ENCODE peak calls at places on chromosomes 12 and 14, in six cellular contexts. P, C, O, E, M and B are unnamed samples.

GRCh38 chr14:22387776-22388241 is 201.2 kb downstream of the DAD1 start:
- DNase-seq in P (no peak), C (no peak), O (no peak), E (no peak), M (no peak), B (no peak)

GRCh38 chr14:26190644-26191043 is 407.2 kb downstream of the NOVA1 start:
- DNase-seq in P (peak; percentile 2), C (no peak), O (no peak), E (no peak), M (no peak), B (no peak)

GRCh38 chr12:91180577-91180976 is 2.0 kb downstream of the DCN start:
- DNase-seq in P (no peak), C (no peak), O (no peak), E (peak; percentile 33), M (no peak), B (no peak)

GRCh38 chr14:80636071-80636470 is 305.5 kb downstream of the CEP128 start:
- DNase-seq in P (no peak), C (no peak), O (no peak), E (no peak), M (no peak), B (no peak)

GRCh38 chr14:103496776-103497175 is 25.9 kb downstream of the CKB start:
- DNase-seq in P (peak; percentile 32), C (no peak), O (no peak), E (no peak), M (no peak), B (no peak)

GRCh38 chr12:109153711-109154434 is 37.5 kb downstream of the ACACB start:
- DNase-seq in P (no peak), C (no peak), O (peak; percentile 17), E (no peak), M (no peak), B (no peak)

GRCh38 chr12:2673966-2674810 is 120.6 kb upstream of the FKBP4 start:
- DNase-seq in P (no peak), C (no peak), O (no peak), E (no peak), M (no peak), B (no peak)

GRCh38 chr12:90859591-90859990 is 95.4 kb downstream of the CCER1 start:
- DNase-seq in P (no peak), C (no peak), O (no peak), E (no peak), M (no peak), B (no peak)

DNA sequence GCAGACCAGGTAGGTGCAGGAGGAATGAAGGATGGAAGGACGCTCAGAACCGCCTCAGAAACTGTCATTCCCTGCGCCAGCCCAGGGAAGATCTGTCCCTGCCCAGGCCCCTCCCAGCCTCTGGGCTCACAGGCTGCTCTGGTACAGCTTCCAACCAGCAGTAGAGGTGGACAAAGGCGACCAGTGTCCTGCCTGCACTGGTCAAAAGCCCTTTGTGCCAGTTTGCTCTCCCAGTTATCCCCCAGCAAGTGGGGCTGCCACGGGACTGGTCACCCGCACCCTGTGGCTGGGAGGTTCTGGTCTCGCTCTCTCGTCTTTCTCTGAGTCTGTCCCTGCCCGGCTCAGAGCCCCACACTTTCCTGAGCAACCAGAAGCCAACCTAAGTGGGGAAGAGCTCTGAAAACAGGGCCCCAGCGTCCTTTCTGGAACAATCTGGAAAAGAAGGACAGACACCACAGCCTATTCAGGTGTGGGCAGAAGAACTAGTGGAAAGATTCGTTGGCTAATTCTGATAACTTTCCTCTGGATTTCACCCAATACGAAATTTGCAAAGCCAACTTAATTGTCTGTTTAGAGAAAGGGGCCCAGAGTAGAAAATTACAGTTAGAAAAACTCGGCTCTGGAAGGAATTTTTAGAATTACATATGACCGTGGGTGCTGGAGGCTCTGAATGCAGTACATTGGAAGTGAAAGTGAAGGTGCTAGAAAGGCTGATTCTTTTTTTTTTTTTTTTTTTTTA is 21.7 kb downstream of the SNRNP35 start:
- DNase-seq in P (no peak), C (no peak), O (no peak), E (no peak), M (no peak), B (peak; percentile 94)
- H3K27ac ChIP-seq in P (no peak overlapping the region), C (peak overlapping the region; percentile 29), O (no peak overlapping the region), E (no peak overlapping the region), M (peak overlapping the region; percentile 93), B (peak overlapping the region; percentile 100)

DNA sequence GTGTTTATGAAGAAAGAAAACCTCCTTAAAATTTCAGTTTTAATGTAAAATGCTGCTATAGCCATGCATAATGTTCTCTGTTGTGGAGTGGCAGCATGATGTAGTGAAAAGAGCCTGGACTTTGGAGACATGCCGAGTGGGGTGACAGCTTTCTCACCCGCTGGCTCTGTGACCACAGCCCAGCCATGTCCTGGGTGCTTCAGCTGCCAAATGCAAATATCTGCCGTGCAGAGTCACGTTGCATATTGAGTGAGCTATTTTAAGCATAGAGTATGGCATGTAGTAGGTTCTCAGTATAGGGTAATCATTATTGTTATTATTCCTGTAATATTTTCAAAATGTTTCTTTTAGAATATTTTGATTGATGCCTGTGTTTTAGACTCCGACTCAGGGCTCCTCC is 15.5 kb upstream of the TCTN2 start:
- DNase-seq in P (no peak), C (peak; percentile 37), O (no peak), E (no peak), M (peak; percentile 55), B (no peak)
- H3K27ac ChIP-seq in P (no peak overlapping the region), C (no peak overlapping the region), O (no peak overlapping the region), E (no peak overlapping the region), M (peak overlapping the region; percentile 52), B (no peak overlapping the region)

DNA sequence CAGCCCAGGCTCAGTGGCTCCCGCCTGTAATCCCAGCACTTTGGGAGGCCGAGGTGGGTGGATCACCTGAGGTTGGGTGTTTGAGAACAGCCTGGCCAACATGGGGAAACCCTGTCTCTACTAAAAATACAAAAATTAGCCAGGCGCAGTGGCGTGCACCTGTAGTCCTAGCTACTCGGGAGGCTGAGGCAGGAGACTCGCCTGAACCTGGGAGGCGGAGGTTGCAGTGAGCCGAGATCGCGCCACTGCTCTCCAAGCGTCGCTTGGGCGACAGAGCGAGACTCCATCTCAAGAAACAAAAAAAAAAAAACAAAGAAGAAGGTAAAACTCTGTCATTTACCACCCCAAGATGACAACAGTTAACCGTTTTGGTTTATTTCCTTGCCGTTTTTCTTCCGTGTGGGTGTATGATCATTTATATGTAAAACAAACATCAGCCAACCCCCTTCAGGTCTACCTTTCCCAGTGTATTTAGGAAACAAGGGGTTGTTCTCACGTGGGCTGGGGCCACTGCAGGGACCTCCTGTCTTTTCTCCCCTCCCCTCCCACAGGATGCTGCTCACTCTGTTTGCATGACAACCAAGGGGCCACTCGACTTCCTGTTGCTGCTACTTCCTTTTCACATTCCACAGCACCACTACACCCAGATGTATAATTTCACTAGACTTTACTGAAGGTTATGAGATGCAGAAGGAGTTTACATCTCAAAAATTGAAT is 13.6 kb downstream of the TTC9 start:
- DNase-seq in P (no peak), C (peak; percentile 68), O (no peak), E (peak; percentile 53), M (no peak), B (no peak)
- H3K27ac ChIP-seq in P (no peak overlapping the region), C (peak overlapping the region; percentile 2), O (no peak overlapping the region), E (no peak overlapping the region), M (no peak overlapping the region), B (no peak overlapping the region)

DNA sequence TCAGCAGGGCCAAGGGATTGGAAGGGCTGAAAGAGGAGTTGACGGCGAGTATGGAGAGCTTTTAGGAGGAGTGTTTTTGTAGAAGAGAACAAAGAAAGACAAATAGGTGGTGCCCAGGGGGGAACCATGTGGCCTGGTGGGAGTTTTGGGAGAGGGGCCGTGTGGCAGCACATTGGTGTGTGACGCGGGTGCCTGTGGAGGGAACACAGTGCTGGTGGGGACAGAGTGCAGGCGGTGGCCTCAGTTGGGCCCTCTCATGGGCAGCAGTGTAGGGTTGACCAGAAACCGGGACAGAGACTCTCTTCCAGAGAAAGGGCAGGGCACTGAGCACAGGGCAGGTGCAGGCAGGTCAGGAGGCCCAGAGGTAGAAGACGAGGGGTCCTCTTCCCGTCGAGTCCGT is 56.5 kb downstream of the TECPR2 start:
- DNase-seq in P (no peak), C (no peak), O (no peak), E (no peak), M (no peak), B (no peak)
- H3K27ac ChIP-seq in P (no peak overlapping the region), C (no peak overlapping the region), O (no peak overlapping the region), E (no peak overlapping the region), M (no peak overlapping the region), B (peak overlapping the region; percentile 99)

DNA sequence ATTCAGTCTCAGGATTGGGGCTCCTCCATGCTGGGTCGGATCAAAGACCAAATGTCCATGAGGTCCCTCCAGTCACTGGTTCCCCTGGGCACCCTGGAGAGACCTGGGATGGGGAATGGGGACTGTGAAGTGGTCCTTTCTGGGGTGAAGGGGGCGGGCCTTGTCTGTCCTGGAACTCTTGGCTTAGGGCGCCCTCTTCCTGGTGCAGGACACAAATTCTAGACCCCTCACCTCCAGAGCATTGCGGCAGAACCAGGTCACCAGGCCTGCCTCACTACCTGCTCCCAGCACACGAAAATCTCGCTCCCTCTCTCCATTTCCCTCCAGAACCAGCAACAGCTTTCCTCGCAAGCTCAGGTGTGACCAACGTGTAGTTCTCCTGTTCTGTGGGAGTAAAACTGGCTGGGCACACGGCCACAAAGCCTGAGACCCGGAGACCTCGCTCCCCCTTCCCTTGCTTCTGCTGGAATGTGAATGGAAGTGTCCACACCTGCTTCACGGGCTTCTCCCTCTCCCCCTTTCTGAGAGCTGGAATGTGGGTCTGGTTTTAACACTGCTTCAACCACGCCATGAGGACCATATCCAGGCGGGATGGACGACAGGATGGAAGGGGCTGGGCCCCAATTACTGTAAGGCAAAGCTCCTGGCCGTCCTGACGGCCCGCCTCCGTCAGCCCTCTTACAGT is 112.7 kb downstream of the SCARB1 start:
- DNase-seq in P (no peak), C (no peak), O (peak; percentile 65), E (no peak), M (no peak), B (no peak)
- H3K27ac ChIP-seq in P (no peak overlapping the region), C (no peak overlapping the region), O (peak overlapping the region; percentile 81), E (no peak overlapping the region), M (no peak overlapping the region), B (no peak overlapping the region)

GRCh38 chr12:68536885-68537284 is 73.8 kb upstream of the RAP1B start:
- DNase-seq in P (no peak), C (no peak), O (no peak), E (no peak), M (no peak), B (no peak)

GRCh38 chr12:68532887-68533248 is 77.8 kb upstream of the RAP1B start:
- DNase-seq in P (no peak), C (no peak), O (no peak), E (no peak), M (no peak), B (no peak)

GRCh38 chr12:68532204-68532886 is 78.4 kb upstream of the RAP1B start:
- DNase-seq in P (no peak), C (no peak), O (no peak), E (no peak), M (no peak), B (no peak)

GRCh38 chr12:68530965-68531364 is 79.7 kb upstream of the RAP1B start:
- DNase-seq in P (peak; percentile 37), C (no peak), O (no peak), E (peak; percentile 10), M (no peak), B (no peak)

DNA sequence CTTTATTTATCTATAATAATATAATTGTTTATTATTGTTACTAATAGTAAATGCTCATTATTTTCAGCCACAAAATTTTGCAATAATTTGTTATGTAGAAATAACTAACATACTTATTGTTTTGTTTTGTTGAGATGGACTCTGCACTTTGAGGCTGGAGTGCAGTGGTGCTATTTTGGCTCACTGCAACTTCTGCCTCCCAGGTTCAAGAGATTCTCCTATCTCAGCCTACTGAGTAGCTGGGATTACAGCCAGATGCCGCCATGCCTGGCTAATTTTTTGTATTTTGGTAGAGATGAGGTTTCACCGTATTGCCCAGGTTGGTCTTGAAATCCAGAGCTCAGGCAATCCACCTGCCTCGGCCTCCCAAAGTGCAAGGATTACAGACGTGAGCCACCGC is 76.6 kb upstream of the RAP1B start:
- DNase-seq in P (no peak), C (no peak), O (no peak), E (no peak), M (no peak), B (no peak)
- H3K27ac ChIP-seq in P (no peak overlapping the region), C (no peak overlapping the region), O (no peak overlapping the region), E (no peak overlapping the region), M (no peak overlapping the region), B (no peak overlapping the region)